ENCODE peak calls at places on chromosomes 2 and 18, in seven cellular contexts. W, U, L, F, B, O and M are unnamed samples.

GRCh38 chr2:45275235-45275805 is 266.1 kb upstream of the SIX2 start:
- DNase-seq in W (peak), U (peak), L (no peak), F (no peak), B (no peak), O (no peak), M (peak)

GRCh38 chr2:44495544-44495943 is 133.8 kb downstream of the CAMKMT start:
- DNase-seq in W (no peak), U (no peak), L (no peak), F (no peak), B (no peak), O (no peak), M (no peak)

GRCh38 chr18:45554070-45554767 is 61.1 kb upstream of the SLC14A2 start:
- DNase-seq in W (no peak), U (no peak), L (no peak), F (no peak), B (no peak), O (no peak), M (no peak)

GRCh38 chr18:57194070-57194469 is 47.2 kb downstream of the BOD1L2 start:
- DNase-seq in W (no peak), U (no peak), L (no peak), F (no peak), B (no peak), O (no peak), M (no peak)

GRCh38 chr2:173216055-173216454 is 138.6 kb upstream of the CDCA7 start:
- DNase-seq in W (no peak), U (no peak), L (no peak), F (no peak), B (no peak), O (no peak), M (no peak)

GRCh38 chr2:134122610-134123009 is 131.3 kb upstream of the MGAT5 start:
- DNase-seq in W (no peak), U (no peak), L (no peak), F (no peak), B (no peak), O (no peak), M (no peak)

GRCh38 chr2:160253440-160254296 is 53.6 kb upstream of the ITGB6 start:
- DNase-seq in W (no peak), U (no peak), L (no peak), F (no peak), B (no peak), O (no peak), M (peak)

GRCh38 chr18:8762968-8763367 is 57.6 kb downstream of the MTCL1 start:
- DNase-seq in W (no peak), U (no peak), L (no peak), F (no peak), B (no peak), O (no peak), M (no peak)

GRCh38 chr2:117271631-117272030 is 542.9 kb upstream of the DDX18 start:
- DNase-seq in W (no peak), U (no peak), L (no peak), F (no peak), B (no peak), O (no peak), M (no peak)

GRCh38 chr2:158893057-158893456 is 75.4 kb upstream of the TANC1 start:
- DNase-seq in W (no peak), U (no peak), L (peak), F (peak), B (no peak), O (no peak), M (no peak)

GRCh38 chr2:5977477-5977876 is 285.3 kb downstream of the SOX11 start:
- DNase-seq in W (no peak), U (no peak), L (no peak), F (no peak), B (no peak), O (no peak), M (no peak)

GRCh38 chr2:241774419-241775222 is 2.0 kb upstream of the GAL3ST2 start:
- DNase-seq in W (peak), U (no peak), L (peak), F (peak), B (no peak), O (peak), M (peak)

GRCh38 chr18:74249181-74249968 is 42.4 kb downstream of the CYB5A start:
- DNase-seq in W (peak), U (no peak), L (no peak), F (no peak), B (no peak), O (peak), M (no peak)